ENCODE peak calls at places on chromosomes 13 and 19, in seven cellular contexts. J is K562, D is GM12878, L is HCT116, P is GM23338, T is H1, C is HepG2. Y is an unnamed sample.

GRCh38 chr19:17681505-17682125 is 6.5 kb downstream of the UNC13A start:
- DNase-seq in J (peak; percentile 91), D (no peak), L (no peak), P (peak; percentile 85), T (peak; percentile 90), C (no peak), Y (peak; percentile 30)

GRCh38 chr13:111911141-111911720 is 155.7 kb upstream of the SOX1 start:
- DNase-seq in J (no peak), D (no peak), L (no peak), P (no peak), T (peak; percentile 17), C (no peak), Y (no peak)

GRCh38 chr13:70964124-70964523 is 855.9 kb upstream of the KLHL1 start:
- DNase-seq in J (no peak), D (no peak), L (no peak), P (no peak), T (no peak), C (peak; percentile 38), Y (peak; percentile 20)

GRCh38 chr13:27336005-27336673 is 65.5 kb downstream of the RASL11A start:
- DNase-seq in J (no peak), D (no peak), L (no peak), P (no peak), T (no peak), C (no peak), Y (no peak)

GRCh38 chr19:21765151-21765550 is 2.2 kb downstream of the ZNF100 start:
- DNase-seq in J (peak; percentile 11), D (no peak), L (peak; percentile 2), P (no peak), T (no peak), C (no peak), Y (no peak)

GRCh38 chr13:27624071-27624470 is 2.4 kb downstream of the POLR1D start:
- DNase-seq in J (no peak), D (no peak), L (no peak), P (no peak), T (no peak), C (peak; percentile 50), Y (no peak)

GRCh38 chr13:36038785-36039415 is 92.3 kb downstream of the DCLK1 start:
- DNase-seq in J (no peak), D (no peak), L (no peak), P (no peak), T (no peak), C (no peak), Y (no peak)

GRCh38 chr19:32570081-32570785 is 10.8 kb upstream of the PDCD5 start:
- DNase-seq in J (peak; percentile 34), D (no peak), L (peak; percentile 26), P (peak; percentile 85), T (peak; percentile 64), C (peak; percentile 62), Y (peak; percentile 37)

GRCh38 chr19:35925501-35925900 is 10.7 kb upstream of the LRFN3 start:
- DNase-seq in J (no peak), D (no peak), L (no peak), P (no peak), T (no peak), C (no peak), Y (no peak)

GRCh38 chr19:32886241-32886640 is 16.7 kb upstream of the SLC7A9 start:
- DNase-seq in J (no peak), D (no peak), L (no peak), P (no peak), T (peak; percentile 26), C (no peak), Y (no peak)

GRCh38 chr13:97223711-97224461 is 1.8 kb downstream of the MBNL2 start:
- DNase-seq in J (peak; percentile 35), D (no peak), L (peak; percentile 43), P (peak; percentile 67), T (peak; percentile 52), C (peak; percentile 64), Y (peak; percentile 91)

GRCh38 chr13:113582841-113583631 is 1.5 kb upstream of the TFDP1 start:
- DNase-seq in J (no peak), D (no peak), L (no peak), P (no peak), T (peak; percentile 44), C (peak; percentile 38), Y (no peak)

GRCh38 chr19:2212861-2213711 is 23.0 kb downstream of the PLEKHJ1 start:
- DNase-seq in J (no peak), D (no peak), L (no peak), P (no peak), T (no peak), C (peak; percentile 84), Y (no peak)

GRCh38 chr13:104657196-104657595 is 1591.0 kb upstream of the SLC10A2 start:
- DNase-seq in J (no peak), D (no peak), L (no peak), P (no peak), T (no peak), C (no peak), Y (no peak)

GRCh38 chr19:34732548-34733255 is 1.3 kb upstream of the ZNF181 start:
- DNase-seq in J (peak; percentile 71), D (no peak), L (no peak), P (peak; percentile 53), T (peak; percentile 48), C (no peak), Y (no peak)

GRCh38 chr13:113672002-113672651 is 5.1 kb downstream of the GRK1 start:
- DNase-seq in J (no peak), D (no peak), L (no peak), P (no peak), T (no peak), C (no peak), Y (no peak)

GRCh38 chr19:5953680-5954213 is 24.2 kb downstream of the RANBP3 start:
- DNase-seq in J (peak; percentile 44), D (no peak), L (no peak), P (no peak), T (no peak), C (no peak), Y (no peak)

GRCh38 chr13:29926077-29926476 is 75.7 kb upstream of the UBL3 start:
- DNase-seq in J (no peak), D (no peak), L (no peak), P (no peak), T (no peak), C (no peak), Y (no peak)

GRCh38 chr13:80160110-80160509 is 180.8 kb downstream of the SPRY2 start:
- DNase-seq in J (no peak), D (no peak), L (no peak), P (no peak), T (no peak), C (no peak), Y (no peak)

GRCh38 chr19:2962018-2962670 is 15.2 kb upstream of the TLE6 start:
- DNase-seq in J (peak; percentile 66), D (peak; percentile 65), L (peak; percentile 68), P (peak; percentile 96), T (peak; percentile 69), C (peak; percentile 70), Y (peak; percentile 89)

GRCh38 chr19:40465025-40465780 is at the start of gene BLVRB:
- DNase-seq in J (no peak), D (no peak), L (no peak), P (peak; percentile 19), T (no peak), C (peak; percentile 52), Y (no peak)

GRCh38 chr13:49288458-49288857 is 40.7 kb downstream of the CDADC1 start:
- DNase-seq in J (no peak), D (no peak), L (no peak), P (no peak), T (no peak), C (no peak), Y (no peak)

GRCh38 chr19:9849786-9850185 is 14.7 kb downstream of the PIN1 start:
- DNase-seq in J (no peak), D (no peak), L (no peak), P (no peak), T (no peak), C (no peak), Y (no peak)

GRCh38 chr19:16969127-16969526 is 57.5 kb downstream of the CPAMD8 start:
- DNase-seq in J (no peak), D (no peak), L (no peak), P (peak; percentile 28), T (no peak), C (peak; percentile 25), Y (no peak)

GRCh38 chr13:37835392-37835791 is 34.2 kb downstream of the TRPC4 start:
- DNase-seq in J (no peak), D (no peak), L (no peak), P (no peak), T (no peak), C (no peak), Y (no peak)

GRCh38 chr13:101673360-101674105 is 221.1 kb downstream of the ITGBL1 start:
- DNase-seq in J (no peak), D (no peak), L (no peak), P (no peak), T (no peak), C (no peak), Y (no peak)

GRCh38 chr13:92767468-92767867 is 459.1 kb upstream of the GPC6 start:
- DNase-seq in J (no peak), D (no peak), L (no peak), P (no peak), T (no peak), C (no peak), Y (no peak)

GRCh38 chr19:45692187-45693111 is at the start of gene QPCTL:
- DNase-seq in J (peak; percentile 85), D (peak; percentile 100), L (peak; percentile 99), P (peak; percentile 100), T (peak; percentile 91), C (peak; percentile 100), Y (peak; percentile 100)
- TF ChIP-seq POLR2AphosphoS5 in J (peak; percentile 70), D (peak; percentile 85), L (peak; percentile 85), P (peak; percentile 94), T (peak; percentile 42), C (peak; percentile 91), Y (peak; percentile 73)

DNA sequence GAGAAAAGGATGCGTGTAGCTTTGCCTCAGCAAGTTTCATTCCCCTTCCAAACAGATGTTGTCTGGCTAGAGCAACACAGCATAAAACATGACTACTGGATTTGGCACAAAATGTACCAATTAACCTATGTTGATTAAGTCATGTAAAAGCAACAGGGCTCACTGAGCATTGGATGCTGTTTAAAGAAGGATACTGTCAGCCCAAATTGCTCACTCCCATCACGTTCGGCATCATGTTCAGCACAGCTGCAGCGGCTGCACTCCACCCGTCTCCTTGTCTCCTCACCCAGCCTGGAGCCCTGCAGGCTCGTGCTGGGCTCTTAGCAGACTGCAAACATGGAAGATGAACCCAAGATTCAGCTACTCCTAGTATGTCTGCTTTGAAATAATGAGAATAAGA is 77.4 kb downstream of the DLEU7 start:
- DNase-seq in J (no peak), D (no peak), L (no peak), P (no peak), T (no peak), C (no peak), Y (no peak)
- H3K4me2 ChIP-seq in J (no peak overlapping the region), D (no peak overlapping the region), L (no peak overlapping the region), P (no peak overlapping the region), T (no peak overlapping the region), C (no peak overlapping the region), Y (no peak overlapping the region)

GRCh38 chr13:78607409-78608253 is 4.3 kb upstream of the POU4F1 start:
- DNase-seq in J (no peak), D (no peak), L (no peak), P (peak; percentile 72), T (peak; percentile 74), C (no peak), Y (no peak)
- TF ChIP-seq EZH2 in J (no peak), D (no peak), L (no peak), P (peak; percentile 80), T (peak; percentile 5), C (no peak), Y (peak; percentile 7)

DNA sequence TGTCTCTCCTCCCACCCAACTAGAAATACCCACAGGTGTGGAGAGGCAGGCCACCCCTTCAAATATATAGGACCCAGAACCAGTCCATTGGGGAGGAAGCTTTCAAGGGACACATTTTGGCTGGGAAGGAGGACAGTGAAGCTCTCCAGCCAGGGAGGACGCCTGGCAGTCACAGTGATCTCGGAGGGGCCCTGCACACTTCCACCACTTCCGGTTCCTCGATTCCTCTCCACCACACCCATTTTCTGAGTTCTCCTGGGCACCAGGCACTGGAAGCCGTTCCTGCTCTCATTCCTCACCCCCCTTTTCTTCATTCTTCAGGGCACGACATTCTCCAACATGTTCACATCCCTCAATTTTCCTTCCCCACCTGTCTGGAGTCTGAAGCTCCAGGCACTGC is 30.4 kb upstream of the CEACAM21 start:
- DNase-seq in J (no peak), D (no peak), L (no peak), P (no peak), T (no peak), C (no peak), Y (no peak)
- TF ChIP-seq POLR2AphosphoS5 in J (no peak), D (no peak), L (no peak), P (no peak), T (no peak), C (no peak), Y (no peak)

Y was measured in endothelial cell of umbilical vein.